ENCODE peak calls at places on chromosomes 4 and X, in five cellular contexts. W is activated T-cell treated with anti-CD3 and anti-CD28 coated beads, Interleukin-2, amount 50 U/mL, for 1 hour; A is stimulated activated CD4-positive, alpha-beta T cell treated with anti-CD3 and anti-CD28 coated beads, Interleukin-12 subunit alpha, Interleukin-12 subunit beta, amount 100 ng/mL, for 24 hours; E is NAMALWA; Z is heart right ventricle. X is an unnamed sample.

GRCh38 chrX:134865730-134866129 is 125.1 kb upstream of the SMIM10 start:
- DNase-seq in Z (no peak), E (no peak), A (no peak), W (no peak), X (no peak)

GRCh38 chrX:40086569-40087335 is 11.0 kb downstream of the BCOR start:
- DNase-seq in W (no peak), Z (no peak), A (no peak), E (no peak), X (no peak)

GRCh38 chr4:145851516-145852201 is 87.0 kb downstream of the ZNF827 start:
- DNase-seq in W (no peak), A (no peak), E (no peak), Z (no peak), X (no peak)

GRCh38 chr4:55637272-55637820 is 1.2 kb upstream of the NMU start:
- DNase-seq in A (no peak), W (no peak), E (no peak), Z (no peak), X (no peak)

GRCh38 chrX:14362731-14363130 is 166.6 kb upstream of the GLRA2 start:
- DNase-seq in E (no peak), A (no peak), Z (no peak), W (no peak), X (no peak)

GRCh38 chr4:165692082-165692481 is 181.0 kb upstream of the TLL1 start:
- DNase-seq in A (no peak), Z (no peak), W (no peak), E (no peak), X (no peak)

GRCh38 chr4:38072578-38072977 is 112.4 kb downstream of the PTTG2 start:
- DNase-seq in A (no peak), Z (no peak), W (no peak), E (no peak), X (no peak)

GRCh38 chrX:71168134-71168533 is 23.5 kb downstream of the NLGN3 start:
- DNase-seq in A (no peak), W (no peak), Z (no peak), E (no peak), X (no peak)

GRCh38 chrX:42902513-42902912 is 124.5 kb upstream of the PPP1R2C start:
- DNase-seq in W (no peak), E (no peak), Z (no peak), A (no peak), X (no peak)

GRCh38 chr4:127410644-127411043 is 222.1 kb upstream of the INTU start:
- DNase-seq in E (no peak), W (no peak), Z (no peak), A (no peak), X (no peak)

GRCh38 chr4:152398060-152398459 is 137.8 kb downstream of the FBXW7 start:
- DNase-seq in W (no peak), E (peak), Z (no peak), A (no peak), X (no peak)

GRCh38 chr4:23169598-23170311 is 477.0 kb downstream of the GBA3 start:
- DNase-seq in Z (no peak), A (no peak), W (no peak), E (no peak), X (no peak)

GRCh38 chr4:38034986-38035882 is 75.0 kb downstream of the PTTG2 start:
- DNase-seq in E (peak), W (no peak), Z (peak), A (no peak), X (no peak)

GRCh38 chr4:4677825-4678522 is 136.1 kb upstream of the STX18 start:
- DNase-seq in Z (peak), W (no peak), A (no peak), E (peak), X (peak)

GRCh38 chrX:121858867-121859647 is 811.6 kb downstream of the GLUD2 start:
- DNase-seq in W (no peak), Z (no peak), A (no peak), E (no peak), X (no peak)

GRCh38 chr4:155025762-155026457 is 182.5 kb upstream of the NPY2R start:
- DNase-seq in W (no peak), Z (peak), A (peak), E (peak), X (peak)

GRCh38 chrX:63561425-63561824 is 210.3 kb upstream of the SPIN4 start:
- DNase-seq in E (peak), A (no peak), W (no peak), Z (no peak), X (no peak)

GRCh38 chr4:6403400-6403685 is 69.1 kb downstream of the PPP2R2C start:
- DNase-seq in Z (no peak), A (no peak), E (no peak), W (no peak), X (no peak)

GRCh38 chr4:184170996-184171395 is 46.7 kb downstream of the ENPP6 start:
- DNase-seq in W (no peak), A (no peak), E (no peak), Z (no peak), X (no peak)

GRCh38 chrX:150182176-150182575 is 180.9 kb upstream of the MAMLD1 start:
- DNase-seq in W (no peak), A (no peak), Z (no peak), E (no peak), X (no peak)

GRCh38 chr4:183038436-183038835 is 60.6 kb upstream of the WWC2 start:
- DNase-seq in A (no peak), W (no peak), Z (no peak), E (no peak), X (no peak)

GRCh38 chr4:26213317-26213716 is 107.5 kb upstream of the RBPJ start:
- DNase-seq in E (no peak), W (no peak), A (no peak), Z (no peak), X (no peak)

GRCh38 chr4:11223261-11223660 is 205.4 kb downstream of the HS3ST1 start:
- DNase-seq in A (no peak), Z (no peak), W (no peak), E (no peak), X (no peak)

GRCh38 chr4:102598102-102598758 is 97.1 kb downstream of the NFKB1 start:
- DNase-seq in W (no peak), E (no peak), A (no peak), Z (no peak), X (no peak)

GRCh38 chr4:150867148-150867547 is 147.9 kb downstream of the LRBA start:
- DNase-seq in A (no peak), Z (peak), W (no peak), E (peak), X (no peak)

GRCh38 chrX:99468993-99469392 is 941.1 kb downstream of the PCDH19 start:
- DNase-seq in Z (no peak), W (no peak), A (no peak), E (no peak), X (no peak)

GRCh38 chr4:165994706-165995105 is 121.7 kb downstream of the TLL1 start:
- DNase-seq in E (no peak), A (no peak), Z (no peak), W (no peak), X (no peak)

GRCh38 chrX:1244164-1245076 is 24.2 kb upstream of the CSF2RA start:
- DNase-seq in W (peak), A (no peak), E (peak), Z (no peak), X (no peak)

GRCh38 chr4:11005321-11005720 is 320.8 kb upstream of the CLNK start:
- DNase-seq in W (no peak), E (no peak), A (no peak), Z (no peak), X (no peak)

GRCh38 chrX:129877401-129877800 is 28.6 kb upstream of the UTP14A start:
- DNase-seq in E (no peak), Z (no peak), W (no peak), A (no peak), X (no peak)

GRCh38 chr4:40193018-40193571 is 3.7 kb upstream of the RHOH start:
- DNase-seq in A (no peak), E (peak), W (peak), Z (no peak), X (no peak)

GRCh38 chr4:99219479-99219878 is 433 bp upstream of the ADH6 start:
- DNase-seq in A (no peak), E (peak), Z (no peak), W (no peak), X (no peak)

GRCh38 chr4:146255463-146255862 is 41.1 kb downstream of the REELD1 start:
- DNase-seq in Z (no peak), W (no peak), E (no peak), A (no peak), X (no peak)

X was measured in H1.